ENCODE peak calls at places on chromosomes 2 and 18, in four cellular contexts. Y is PC-3, U is ovary, V is HFFc6. H is an unnamed sample.

GRCh38 chr2:119126650-119127049 is 31.9 kb downstream of the C1QL2 start:
- DNase-seq in V (no peak), Y (no peak), U (no peak), H (no peak)

GRCh38 chr2:105969552-105969951 is 224.5 kb downstream of the UXS1 start:
- DNase-seq in Y (peak), V (no peak), U (no peak), H (no peak)

GRCh38 chr2:45040786-45041185 is 31.5 kb upstream of the SIX2 start:
- DNase-seq in U (no peak), Y (no peak), V (no peak), H (no peak)

GRCh38 chr2:46781468-46782189 is 134.0 kb downstream of the MCFD2 start:
- DNase-seq in V (no peak), U (no peak), Y (no peak), H (peak)

GRCh38 chr18:36212301-36212977 is 25.1 kb downstream of the MOCOS start:
- DNase-seq in U (peak), Y (no peak), V (no peak), H (peak)

GRCh38 chr2:219452361-219453317 is 18.0 kb downstream of the SPEG start:
- DNase-seq in V (peak), Y (peak), U (peak), H (peak)

GRCh38 chr2:234251326-234252271 is 201.1 kb downstream of the SPP2 start:
- DNase-seq in U (no peak), Y (peak), V (peak), H (peak)

GRCh38 chr18:22243513-22243912 is 74.1 kb downstream of the GATA6 start:
- DNase-seq in V (no peak), U (no peak), Y (peak), H (no peak)

GRCh38 chr2:28583899-28584553 is 88.2 kb downstream of the PLB1 start:
- DNase-seq in Y (peak), V (peak), U (peak), H (peak)

GRCh38 chr2:6986251-6986893 is 69.2 kb downstream of the RNF144A start:
- DNase-seq in U (no peak), V (no peak), Y (peak), H (no peak)

GRCh38 chr18:77138270-77138669 is 5.7 kb upstream of the MBP start:
- DNase-seq in Y (no peak), U (no peak), V (no peak), H (no peak)

DNA sequence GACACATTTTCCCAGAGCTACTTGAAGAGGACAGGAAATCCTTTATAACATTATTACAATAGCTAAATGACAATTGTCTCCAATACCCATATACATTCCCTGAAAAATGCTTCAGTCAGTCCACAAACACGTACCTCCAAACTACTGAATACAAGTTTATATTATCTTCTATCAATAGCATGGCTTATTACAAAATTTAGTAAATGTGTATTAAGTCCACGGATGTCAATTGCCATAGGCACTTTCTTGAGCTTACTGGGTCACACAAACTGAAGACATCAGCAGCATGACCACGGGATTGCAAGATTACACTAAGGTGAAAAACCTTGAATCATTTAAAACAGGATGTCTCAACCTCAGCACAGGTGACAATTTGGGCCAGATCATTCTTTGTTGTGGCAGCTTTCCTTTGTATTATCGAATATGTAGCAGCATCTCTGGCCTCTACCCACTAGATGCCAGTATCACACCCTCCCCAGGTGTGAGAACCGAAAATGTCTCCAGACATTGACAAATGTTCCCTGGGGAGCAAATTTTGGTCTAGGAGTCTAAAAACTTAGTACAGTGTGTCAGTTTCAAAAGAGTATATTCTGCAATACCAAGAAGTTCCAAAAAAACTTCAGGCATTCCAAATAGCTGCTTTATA is 1.4 kb downstream of the MBD2 start:
- DNase-seq in Y (no peak), V (no peak), U (no peak), H (no peak)
- TF ChIP-seq CTCF in Y (peak), V (peak), U (no peak), H (peak)

DNA sequence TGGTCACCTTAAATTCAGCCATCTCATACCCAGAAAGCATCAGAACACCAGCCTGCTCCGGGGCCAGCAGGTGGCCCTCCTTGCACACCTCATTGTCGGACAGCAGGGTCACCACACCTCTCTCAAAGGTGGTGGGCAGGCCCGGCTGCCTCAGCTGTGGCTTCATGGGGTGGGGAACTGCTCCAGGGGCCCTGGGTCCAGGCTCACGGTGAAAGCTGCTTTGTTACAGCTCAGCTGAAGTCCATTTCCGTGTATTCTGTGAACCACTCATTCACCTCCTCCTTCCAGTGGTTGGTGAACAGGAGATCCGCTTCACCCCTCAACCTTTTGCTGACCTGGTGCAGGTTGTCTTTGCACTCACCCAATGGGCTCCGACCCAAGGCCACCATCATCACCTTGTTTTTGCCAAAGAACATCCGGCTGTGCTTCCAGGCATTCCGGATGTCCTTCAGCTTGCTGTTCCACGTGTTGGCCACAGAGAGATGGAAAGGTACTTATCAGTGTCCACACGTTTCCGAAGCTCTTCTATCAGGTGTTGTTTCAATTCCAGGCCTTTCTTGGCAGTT is 78.6 kb upstream of the LDLRAD4 start:
- DNase-seq in V (no peak), U (no peak), Y (no peak), H (no peak)
- TF ChIP-seq CTCF in V (no peak), U (no peak), Y (peak), H (no peak)

GRCh38 chr2:108593547-108594098 is 59.4 kb downstream of the LIMS1 start:
- DNase-seq in U (no peak), Y (peak), V (peak), H (peak)
- TF ChIP-seq CTCF in U (no peak), Y (no peak), V (peak), H (peak)

GRCh38 chr2:196454492-196454891 is 185.0 kb upstream of the CCDC150 start:
- DNase-seq in V (no peak), U (no peak), Y (no peak), H (no peak)
- TF ChIP-seq CTCF in V (no peak), U (no peak), Y (no peak), H (no peak)

DNA sequence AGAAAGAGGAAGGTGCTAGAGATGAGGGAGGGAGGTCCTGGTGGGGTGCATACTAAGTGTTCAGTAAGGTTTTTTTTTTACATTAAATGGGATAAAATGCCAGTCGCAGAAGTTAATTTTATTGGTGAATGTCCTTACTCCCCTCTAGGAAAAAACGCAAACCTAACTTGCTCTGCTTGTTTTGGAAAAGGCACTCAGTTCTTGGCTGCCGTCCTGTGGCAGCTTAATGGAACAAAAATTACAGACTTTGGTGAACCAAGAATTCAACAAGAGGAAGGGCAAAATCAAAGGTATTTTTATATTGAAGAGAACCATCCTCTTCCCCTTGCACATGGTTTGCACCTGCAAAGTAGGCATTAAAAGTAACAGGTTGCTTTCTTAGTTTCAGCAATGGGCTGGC is 12.7 kb upstream of the IL18R1 start:
- DNase-seq in V (no peak), Y (peak), U (no peak), H (peak)
- TF ChIP-seq CTCF in V (peak), Y (peak), U (no peak), H (peak)

GRCh38 chr2:39728941-39729351 is 50.1 kb downstream of the THUMPD2 start:
- DNase-seq in Y (peak), U (no peak), V (peak), H (peak)

GRCh38 chr2:39730276-39730675 is 48.8 kb downstream of the THUMPD2 start:
- DNase-seq in U (no peak), V (no peak), Y (no peak), H (no peak)

GRCh38 chr2:39732492-39732891 is 46.6 kb downstream of the THUMPD2 start:
- DNase-seq in V (no peak), U (no peak), Y (no peak), H (no peak)

GRCh38 chr2:39731546-39731945 is 47.5 kb downstream of the THUMPD2 start:
- DNase-seq in Y (peak), U (no peak), V (no peak), H (no peak)

DNA sequence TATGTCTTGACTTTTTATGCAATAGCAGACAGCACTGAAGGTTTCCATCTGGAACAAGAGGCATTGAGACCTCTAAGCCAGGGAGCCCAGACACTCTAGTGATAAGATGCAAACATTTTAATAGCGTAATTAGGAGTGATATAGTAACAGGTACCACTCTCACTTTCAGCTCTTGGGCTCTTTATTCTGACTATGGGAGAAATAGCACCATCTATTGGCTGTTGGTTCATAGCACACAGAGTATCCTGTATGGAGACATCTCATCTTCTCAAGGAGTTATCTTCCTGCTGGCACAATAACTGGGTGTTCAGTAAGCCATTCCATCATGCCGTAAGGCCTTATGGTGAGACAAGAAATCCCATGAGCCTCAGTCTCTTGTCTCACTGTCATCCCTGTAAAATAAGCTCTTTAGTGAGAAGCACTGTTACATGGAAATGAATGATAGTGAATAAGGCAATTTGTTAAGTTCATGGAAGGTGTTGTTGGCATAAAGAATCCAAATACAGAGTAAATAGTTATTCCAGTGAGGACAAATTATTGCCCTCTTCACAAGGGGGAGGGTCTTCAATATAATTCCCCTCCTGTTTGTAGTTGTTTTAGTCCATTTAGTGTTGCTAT is 48.3 kb downstream of the THUMPD2 start:
- DNase-seq in U (no peak), V (peak), Y (peak), H (no peak)
- TF ChIP-seq CTCF in U (no peak), V (peak), Y (peak), H (peak)

GRCh38 chr2:100845141-100845991 is 25.4 kb downstream of the NPAS2 start:
- DNase-seq in V (no peak), Y (no peak), U (no peak), H (no peak)
- TF ChIP-seq CTCF in V (no peak), Y (no peak), U (no peak), H (no peak)

GRCh38 chr18:12890500-12890899 is 6.5 kb upstream of the PTPN2 start:
- DNase-seq in V (no peak), U (no peak), Y (peak), H (no peak)
- TF ChIP-seq CTCF in V (peak), U (no peak), Y (no peak), H (peak)

GRCh38 chr2:53516650-53517049 is 251.0 kb upstream of the CHAC2 start:
- DNase-seq in V (no peak), Y (no peak), U (no peak), H (no peak)

GRCh38 chr2:53511549-53511948 is 256.1 kb upstream of the CHAC2 start:
- DNase-seq in U (no peak), V (no peak), Y (peak), H (no peak)

GRCh38 chr2:53513167-53513666 is 254.4 kb upstream of the CHAC2 start:
- DNase-seq in U (no peak), Y (no peak), V (no peak), H (no peak)

GRCh38 chr2:53512071-53512841 is 255.3 kb upstream of the CHAC2 start:
- DNase-seq in Y (peak), U (no peak), V (peak), H (peak)

GRCh38 chr2:53515435-53516332 is 251.9 kb upstream of the CHAC2 start:
- DNase-seq in V (no peak), Y (peak), U (no peak), H (no peak)
- TF ChIP-seq CTCF in V (peak), Y (peak), U (no peak), H (no peak)

GRCh38 chr18:46471809-46472498 is 185.1 kb downstream of the LOXHD1 start:
- DNase-seq in V (no peak), Y (no peak), U (no peak), H (no peak)

GRCh38 chr18:46475367-46475752 is 181.7 kb downstream of the LOXHD1 start:
- DNase-seq in Y (no peak), V (no peak), U (no peak), H (no peak)

GRCh38 chr18:46477425-46478011 is 179.5 kb downstream of the LOXHD1 start:
- DNase-seq in Y (no peak), U (no peak), V (no peak), H (no peak)

GRCh38 chr18:46470714-46471113 is 186.3 kb downstream of the LOXHD1 start:
- DNase-seq in U (no peak), Y (no peak), V (no peak), H (no peak)

DNA sequence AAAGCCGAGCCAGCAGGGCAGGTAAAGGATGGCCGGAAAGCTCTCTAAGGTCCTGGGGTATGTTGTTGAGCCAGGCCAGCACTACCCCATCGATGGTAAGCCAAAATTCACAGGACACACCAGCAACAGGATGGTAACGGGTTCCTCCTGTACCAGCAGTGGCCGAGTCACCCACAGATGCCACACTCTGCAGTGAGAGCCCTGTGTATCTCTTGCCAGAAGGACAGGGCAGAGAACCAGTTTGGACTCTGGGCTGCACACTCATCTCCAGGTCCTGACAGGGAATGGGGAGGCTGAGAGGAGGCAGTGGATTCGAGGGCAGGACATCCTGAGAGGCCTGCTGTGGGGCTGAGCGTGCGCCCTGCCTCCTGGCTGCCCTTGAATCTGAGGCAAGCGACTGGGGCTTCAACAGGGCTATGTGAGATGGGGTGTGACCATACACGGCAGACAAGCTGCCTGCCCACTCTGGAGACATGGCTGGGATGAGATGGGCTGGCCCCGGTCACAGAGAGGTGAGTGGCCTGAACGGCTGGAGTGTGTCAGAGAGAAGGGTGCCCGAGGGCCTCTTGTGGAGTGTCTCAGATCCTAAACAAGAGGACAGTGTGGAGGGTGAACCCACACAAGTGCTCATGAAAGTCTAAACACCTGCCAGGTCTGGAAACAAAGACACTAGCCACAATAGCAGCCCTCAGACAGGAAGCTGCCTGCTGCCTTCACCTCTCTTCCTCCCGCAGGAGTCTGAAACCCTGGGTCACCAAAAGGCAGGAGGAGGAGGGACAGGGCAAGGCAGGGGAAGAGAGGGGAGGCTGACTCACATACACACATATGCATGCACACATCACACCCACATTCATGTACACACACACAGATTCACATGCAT is 182.3 kb downstream of the LOXHD1 start:
- DNase-seq in V (no peak), Y (no peak), U (no peak), H (no peak)
- TF ChIP-seq CTCF in V (no peak), Y (no peak), U (no peak), H (no peak)

H was measured in AG10803.